ENCODE peak calls at places on chromosomes 2 and 18, in four cellular contexts. H is stomach; X is Jurkat, Clone E6-1; I is activated B cell treated with CpG ODN at 0.5 μM for 24 hours. D is an unnamed sample.

GRCh38 chr18:48592540-48592939 is 53.7 kb downstream of the CTIF start:
- DNase-seq in H (no peak), X (no peak), I (no peak), D (peak)

GRCh38 chr2:238686223-238686622 is 161.7 kb upstream of the TWIST2 start:
- DNase-seq in H (no peak), X (no peak), I (no peak), D (no peak)

GRCh38 chr2:206361407-206362045 is 81.8 kb upstream of the ADAM23 start:
- DNase-seq in H (no peak), X (no peak), I (no peak), D (no peak)

GRCh38 chr2:237488295-237488694 is 1.2 kb downstream of the MLPH start:
- DNase-seq in H (peak), X (no peak), I (no peak), D (no peak)

GRCh38 chr2:140117371-140117770 is 1337.2 kb upstream of the NXPH2 start:
- DNase-seq in H (no peak), X (no peak), I (no peak), D (no peak)

GRCh38 chr2:146678516-146678915 is 1166.3 kb upstream of the ACVR2A start:
- DNase-seq in H (no peak), X (no peak), I (no peak), D (no peak)

GRCh38 chr2:118198268-118198667 is 110.0 kb downstream of the INSIG2 start:
- DNase-seq in H (no peak), X (no peak), I (no peak), D (no peak)

GRCh38 chr2:8378016-8378810 is 303.6 kb upstream of the ID2 start:
- DNase-seq in H (no peak), X (no peak), I (no peak), D (no peak)

GRCh38 chr2:206260427-206261012 is 13.9 kb upstream of the ZDBF2 start:
- DNase-seq in H (no peak), X (no peak), I (no peak), D (no peak)

GRCh38 chr2:48356701-48357322 is 173.1 kb upstream of the STON1 start:
- DNase-seq in H (no peak), X (peak), I (no peak), D (no peak)

GRCh38 chr18:46329736-46330246 is 225.6 kb downstream of the HAUS1 start:
- DNase-seq in H (no peak), X (no peak), I (no peak), D (no peak)

GRCh38 chr18:22678486-22678885 is 254.6 kb upstream of the RBBP8 start:
- DNase-seq in H (peak), X (no peak), I (no peak), D (no peak)

GRCh38 chr2:240432430-240432819 is 3.0 kb upstream of the GPC1 start:
- DNase-seq in H (peak), X (no peak), I (no peak), D (no peak)

GRCh38 chr2:8004250-8004681 is 677.6 kb upstream of the ID2 start:
- DNase-seq in H (no peak), X (no peak), I (no peak), D (no peak)

GRCh38 chr2:30778611-30779010 is 28.6 kb downstream of the CAPN13 start:
- DNase-seq in H (peak), X (no peak), I (no peak), D (no peak)

GRCh38 chr2:9693138-9693520 is 62.3 kb upstream of the YWHAQ start:
- DNase-seq in H (no peak), X (no peak), I (no peak), D (no peak)

GRCh38 chr18:25639601-25640000 is 287.6 kb upstream of the ZNF521 start:
- DNase-seq in H (no peak), X (no peak), I (no peak), D (no peak)

GRCh38 chr2:178855151-178855550 is 47.9 kb upstream of the TTN start:
- DNase-seq in H (no peak), X (no peak), I (no peak), D (no peak)

GRCh38 chr2:216989335-216990129 is 129.7 kb upstream of the TNP1 start:
- DNase-seq in H (no peak), X (no peak), I (no peak), D (no peak)

GRCh38 chr2:88831792-88832248 is 140.3 kb downstream of the RPIA start:
- DNase-seq in H (peak), X (peak), I (peak), D (no peak)

GRCh38 chr2:33477473-33478468 is 1.3 kb downstream of the RASGRP3 start:
- DNase-seq in H (peak), X (no peak), I (peak), D (no peak)

GRCh38 chr2:10186868-10187535 is 64.5 kb downstream of the RRM2 start:
- DNase-seq in H (no peak), X (no peak), I (no peak), D (no peak)

GRCh38 chr2:32671885-32672519 is 44.2 kb downstream of the TTC27 start:
- DNase-seq in H (no peak), X (no peak), I (no peak), D (no peak)

GRCh38 chr2:172813314-172813888 is 77.8 kb downstream of the RAPGEF4 start:
- DNase-seq in H (no peak), X (no peak), I (no peak), D (no peak)

GRCh38 chr2:165274698-165275097 is 35.5 kb downstream of the SCN2A start:
- DNase-seq in H (peak), X (no peak), I (no peak), D (no peak)